ENCODE peak calls at places on chromosomes 13 and 19, in seven cellular contexts. Y is GF-D8; O is heart left ventricle; V is C1 segment of cervical spinal cord; S is stimulated activated CD4-positive, alpha-beta T cell treated with anti-CD3 and anti-CD28 coated beads, Interleukin-4, amount 100 ng/mL, for 48 hours; D is activated CD4-positive, alpha-beta T cell treated with anti-CD3 and anti-CD28 coated beads for 24 hours; U is NCI-H460. J is an unnamed sample.

GRCh38 chr19:1000591-1001537 is 645 bp downstream of the GRIN3B start:
- DNase-seq in U (no peak), S (no peak), V (no peak), O (no peak), D (no peak), Y (no peak), J (no peak)

GRCh38 chr19:34493038-34493648 is 11.6 kb downstream of the WTIP start:
- DNase-seq in U (no peak), O (no peak), Y (no peak), V (no peak), S (no peak), D (no peak), J (no peak)

GRCh38 chr19:32814046-32814445 is 55.5 kb downstream of the SLC7A9 start:
- DNase-seq in Y (no peak), U (no peak), D (no peak), S (no peak), V (no peak), O (no peak), J (no peak)

GRCh38 chr19:5829567-5830315 is 9.8 kb downstream of the FUT6 start:
- DNase-seq in U (no peak), Y (no peak), O (no peak), D (no peak), V (no peak), S (no peak), J (no peak)

GRCh38 chr13:31538067-31539042 is 201.0 kb upstream of the RXFP2 start:
- DNase-seq in D (no peak), V (no peak), Y (peak), S (no peak), O (no peak), U (peak), J (peak)

GRCh38 chr13:60583196-60583908 is 186.3 kb downstream of the TDRD3 start:
- DNase-seq in D (no peak), S (no peak), O (no peak), U (no peak), V (no peak), Y (peak), J (no peak)

GRCh38 chr13:42859760-42860159 is 78.4 kb downstream of the FAM216B start:
- DNase-seq in V (no peak), Y (no peak), S (no peak), O (no peak), U (no peak), D (no peak), J (no peak)

GRCh38 chr19:18542936-18543813 is at the start of gene FKBP8:
- DNase-seq in D (peak), U (peak), Y (peak), V (peak), O (peak), S (peak), J (peak)

GRCh38 chr19:3665681-3666544 is 34.4 kb downstream of the PIP5K1C start:
- DNase-seq in D (peak), U (no peak), V (peak), S (peak), O (peak), Y (no peak), J (peak)

GRCh38 chr19:17136026-17136425 is 60.4 kb downstream of the MYO9B start:
- DNase-seq in V (no peak), U (no peak), Y (no peak), O (no peak), S (no peak), D (no peak), J (no peak)

GRCh38 chr13:73602295-73602694 is 531.9 kb downstream of the KLF12 start:
- DNase-seq in S (no peak), Y (no peak), O (no peak), U (no peak), D (no peak), V (no peak), J (no peak)

GRCh38 chr13:33610471-33611015 is 207.4 kb upstream of the RFC3 start:
- DNase-seq in O (peak), V (peak), S (peak), U (peak), D (peak), Y (no peak), J (no peak)

GRCh38 chr13:62933809-62934208 is 1518.2 kb upstream of the PCDH20 start:
- DNase-seq in U (no peak), S (no peak), D (no peak), O (no peak), Y (no peak), V (no peak), J (no peak)

GRCh38 chr19:54297759-54298305 is 15.1 kb downstream of the LILRA5 start:
- DNase-seq in Y (no peak), O (no peak), S (no peak), U (no peak), V (no peak), D (no peak), J (no peak)

GRCh38 chr19:41649827-41650226 is 23.0 kb upstream of the CEACAM4 start:
- DNase-seq in D (no peak), O (no peak), V (no peak), U (no peak), Y (no peak), S (no peak), J (no peak)

GRCh38 chr13:97226788-97227627 is 4.9 kb downstream of the MBNL2 start:
- DNase-seq in Y (no peak), O (no peak), D (no peak), S (no peak), V (peak), U (no peak), J (no peak)

GRCh38 chr19:41993612-41994483 is at the start of gene ATP1A3:
- DNase-seq in V (peak), D (peak), O (peak), Y (no peak), S (peak), U (peak), J (peak)

GRCh38 chr13:107367258-107367657 is 799.3 kb upstream of the ARGLU1 start:
- DNase-seq in S (no peak), V (no peak), O (no peak), U (no peak), D (no peak), Y (no peak), J (no peak)

GRCh38 chr13:109869312-109870237 is 83.2 kb upstream of the IRS2 start:
- DNase-seq in O (peak), S (peak), V (no peak), D (peak), U (peak), Y (no peak), J (no peak)

GRCh38 chr19:40175820-40176219 is 15.4 kb upstream of the MAP3K10 start:
- DNase-seq in S (no peak), U (no peak), D (no peak), V (no peak), O (no peak), Y (no peak), J (no peak)

GRCh38 chr13:113120300-113121182 is 2.1 kb upstream of the F10 start:
- DNase-seq in V (no peak), O (no peak), S (no peak), U (no peak), Y (no peak), D (no peak), J (no peak)

GRCh38 chr13:41613471-41613870 is 156.1 kb downstream of the RGCC start:
- DNase-seq in U (no peak), D (no peak), Y (no peak), S (no peak), V (no peak), O (no peak), J (no peak)

GRCh38 chr13:111517641-111518010 is 197.2 kb downstream of the TEX29 start:
- DNase-seq in V (no peak), S (no peak), D (no peak), O (no peak), Y (no peak), U (no peak), J (peak)

GRCh38 chr13:112983042-112983305 is 14.0 kb downstream of the MCF2L start:
- DNase-seq in O (no peak), S (no peak), V (no peak), U (no peak), D (no peak), Y (no peak), J (no peak)

GRCh38 chr13:114062341-114062740 is 70.1 kb downstream of the RASA3 start:
- DNase-seq in U (no peak), O (peak), V (no peak), D (no peak), S (no peak), Y (no peak), J (no peak)

GRCh38 chr13:110232756-110233155 is 74.2 kb downstream of the COL4A1 start:
- DNase-seq in O (peak), V (no peak), Y (no peak), U (no peak), S (no peak), D (no peak), J (no peak)

GRCh38 chr13:32475403-32475802 is 47.5 kb upstream of the N4BP2L1 start:
- DNase-seq in O (no peak), S (no peak), V (no peak), Y (no peak), D (no peak), U (no peak), J (no peak)

J was measured in HTR-8/SVneo.